ENCODE peak calls at places on chromosomes 4 and X, in eight cellular contexts. R is hypothalamus; G is NCI-H2107; M is AG20443; V is astrocyte; Y is central memory CD4-positive, alpha-beta T cell; B is NCI-H2081; J is CD4-positive, alpha-beta memory T cell. E is an unnamed sample.

GRCh38 chr4:24211821-24212220 is 322.0 kb upstream of the PPARGC1A start:
- DNase-seq in R (no peak), G (no peak), M (peak), V (peak), Y (no peak), B (no peak), J (no peak), E (no peak)

GRCh38 chr4:42397635-42398447 is 553 bp downstream of the SHISA3 start:
- DNase-seq in R (no peak), G (no peak), M (no peak), V (peak), Y (no peak), B (peak), J (no peak), E (no peak)

GRCh38 chr4:8280876-8281440 is 11.4 kb downstream of the HTRA3 start:
- DNase-seq in R (no peak), G (no peak), M (no peak), V (no peak), Y (no peak), B (no peak), J (no peak), E (no peak)

GRCh38 chrX:29466441-29466840 is 748.9 kb upstream of the MAGEB2 start:
- DNase-seq in R (no peak), G (no peak), M (peak), V (peak), Y (no peak), B (no peak), J (no peak), E (no peak)

GRCh38 chr4:16516796-16517413 is 290.6 kb upstream of the TAPT1 start:
- DNase-seq in R (peak), G (no peak), M (peak), V (peak), Y (no peak), B (peak), J (no peak), E (no peak)

GRCh38 chrX:135309430-135309923 is at the start of gene ETDC:
- DNase-seq in R (no peak), G (no peak), M (no peak), V (no peak), Y (no peak), B (no peak), J (no peak), E (no peak)

GRCh38 chr4:129328176-129328575 is 232.2 kb downstream of the C4orf33 start:
- DNase-seq in R (no peak), G (no peak), M (no peak), V (no peak), Y (no peak), B (no peak), J (no peak), E (no peak)

GRCh38 chrX:21725498-21725897 is 32.4 kb downstream of the SMPX start:
- DNase-seq in R (peak), G (peak), M (peak), V (no peak), Y (no peak), B (peak), J (no peak), E (no peak)

GRCh38 chr4:123488916-123489315 is 92.3 kb downstream of the SPRY1 start:
- DNase-seq in R (no peak), G (no peak), M (peak), V (peak), Y (no peak), B (no peak), J (no peak), E (no peak)

GRCh38 chr4:105140684-105141490 is 5.8 kb upstream of the TET2 start:
- DNase-seq in R (peak), G (no peak), M (peak), V (no peak), Y (peak), B (no peak), J (peak), E (no peak)

GRCh38 chr4:153257151-153257620 is 52.9 kb downstream of the TRIM2 start:
- DNase-seq in R (peak), G (no peak), M (peak), V (peak), Y (no peak), B (peak), J (no peak), E (no peak)

GRCh38 chrX:150984164-150984824 is 1.2 kb downstream of the HMGB3 start:
- DNase-seq in R (no peak), G (no peak), M (peak), V (no peak), Y (peak), B (no peak), J (peak), E (no peak)

GRCh38 chrX:41870719-41871151 is 52.6 kb downstream of the CASK start:
- DNase-seq in R (no peak), G (no peak), M (no peak), V (no peak), Y (no peak), B (no peak), J (no peak), E (no peak)

GRCh38 chr4:109294006-109294405 is 8.5 kb downstream of the COL25A1 start:
- DNase-seq in R (no peak), G (no peak), M (no peak), V (no peak), Y (peak), B (no peak), J (peak), E (no peak)

GRCh38 chr4:13496605-13497004 is 12.5 kb upstream of the RAB28 start:
- DNase-seq in R (no peak), G (no peak), M (no peak), V (no peak), Y (no peak), B (no peak), J (no peak), E (no peak)

GRCh38 chrX:64975989-64976672 is at the start of gene ZC4H2:
- DNase-seq in R (peak), G (no peak), M (peak), V (peak), Y (peak), B (peak), J (peak), E (peak)

E was measured in NCI-H510A.